ENCODE peak calls at places on chromosomes 2 and 18, in nine cellular contexts. P is HCT116, J is A549, Q is GM23338, V is SK-N-SH, B is GM12878, Y is HL-60, D is K562, O is HepG2. S is an unnamed sample.

GRCh38 chr2:127535422-127535901 is at the start of gene MYO7B:
- DNase-seq in P (no peak), J (no peak), Q (no peak), V (no peak), B (no peak), Y (no peak), D (no peak), O (no peak), S (no peak)

GRCh38 chr18:3994061-3994687 is 460.9 kb downstream of the DLGAP1 start:
- DNase-seq in P (no peak), J (no peak), Q (no peak), V (no peak), B (no peak), Y (no peak), D (no peak), O (no peak), S (no peak)

GRCh38 chr2:162011718-162012564 is 62.1 kb downstream of the DPP4 start:
- DNase-seq in P (no peak), J (no peak), Q (no peak), V (no peak), B (no peak), Y (no peak), D (no peak), O (no peak), S (no peak)

GRCh38 chr2:189128961-189129360 is 50.6 kb downstream of the COL5A2 start:
- DNase-seq in P (no peak), J (no peak), Q (no peak), V (no peak), B (no peak), Y (no peak), D (no peak), O (no peak), S (no peak)

GRCh38 chr2:200127852-200128251 is 172.5 kb downstream of the MAIP1 start:
- DNase-seq in P (no peak), J (peak), Q (no peak), V (no peak), B (no peak), Y (no peak), D (no peak), O (peak), S (no peak)

GRCh38 chr2:180655393-180655792 is 325.0 kb upstream of the UBE2E3 start:
- DNase-seq in P (no peak), J (no peak), Q (no peak), V (no peak), B (no peak), Y (no peak), D (no peak), O (no peak), S (no peak)

GRCh38 chr2:213261715-213262114 is 22.5 kb upstream of the SPAG16 start:
- DNase-seq in P (no peak), J (no peak), Q (no peak), V (no peak), B (no peak), Y (no peak), D (no peak), O (no peak), S (no peak)

GRCh38 chr2:217105733-217106649 is 246.1 kb upstream of the TNP1 start:
- DNase-seq in P (peak), J (peak), Q (peak), V (no peak), B (no peak), Y (no peak), D (peak), O (no peak), S (peak)

GRCh38 chr2:71043531-71044407 is 24.7 kb upstream of the NAGK start:
- DNase-seq in P (no peak), J (no peak), Q (no peak), V (peak), B (no peak), Y (no peak), D (no peak), O (no peak), S (no peak)

GRCh38 chr18:67864677-67865340 is 348.3 kb upstream of the DSEL start:
- DNase-seq in P (no peak), J (no peak), Q (no peak), V (no peak), B (no peak), Y (no peak), D (no peak), O (no peak), S (no peak)

GRCh38 chr2:70552501-70553333 is 909 bp downstream of the TGFA start:
- DNase-seq in P (no peak), J (no peak), Q (peak), V (peak), B (no peak), Y (no peak), D (no peak), O (no peak), S (no peak)

GRCh38 chr2:130391872-130392670 is 36.2 kb downstream of the PTPN18 start:
- DNase-seq in P (no peak), J (no peak), Q (no peak), V (peak), B (no peak), Y (no peak), D (no peak), O (peak), S (no peak)

GRCh38 chr18:45423664-45424063 is 191.6 kb upstream of the SLC14A2 start:
- DNase-seq in P (no peak), J (no peak), Q (no peak), V (no peak), B (no peak), Y (no peak), D (no peak), O (no peak), S (no peak)

DNA sequence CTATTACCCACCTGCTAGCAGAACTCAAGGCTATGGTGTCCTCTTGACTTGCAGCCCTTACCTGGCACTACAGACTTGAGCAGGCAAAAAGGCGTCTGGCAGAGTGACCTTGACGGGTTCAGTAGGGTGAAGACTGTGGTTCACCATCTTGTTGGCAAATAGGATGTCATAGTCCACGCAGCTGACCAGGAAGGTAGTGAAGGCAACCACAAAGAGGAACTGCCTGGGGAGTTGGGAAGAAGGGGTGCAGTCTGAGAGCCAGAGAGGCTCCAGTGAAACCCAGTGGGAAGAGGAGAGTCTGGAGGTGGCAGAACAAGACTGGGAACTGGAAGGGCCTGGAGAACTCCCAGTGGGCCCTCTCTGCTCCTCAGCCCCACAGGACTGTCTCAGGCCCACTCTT is 4.1 kb downstream of the ATG9A start:
- DNase-seq in P (no peak), J (no peak), Q (no peak), V (no peak), B (no peak), Y (peak), D (no peak), O (no peak), S (no peak)
- H3K27ac ChIP-seq in P (no peak), J (no peak), Q (no peak), V (no peak), B (no peak), Y (no peak), D (no peak), O (no peak), S (no peak)

GRCh38 chr18:46768166-46768921 is 11.5 kb upstream of the ST8SIA5 start:
- DNase-seq in P (no peak), J (no peak), Q (no peak), V (no peak), B (no peak), Y (no peak), D (no peak), O (no peak), S (no peak)

GRCh38 chr18:46761054-46761769 is 4.4 kb upstream of the ST8SIA5 start:
- DNase-seq in P (no peak), J (no peak), Q (no peak), V (no peak), B (no peak), Y (no peak), D (no peak), O (no peak), S (no peak)

GRCh38 chr18:46767217-46767616 is 10.4 kb upstream of the ST8SIA5 start:
- DNase-seq in P (no peak), J (no peak), Q (no peak), V (no peak), B (no peak), Y (no peak), D (peak), O (no peak), S (no peak)

GRCh38 chr18:46759885-46760284 is 3.0 kb upstream of the ST8SIA5 start:
- DNase-seq in P (no peak), J (no peak), Q (no peak), V (no peak), B (no peak), Y (no peak), D (no peak), O (no peak), S (no peak)

DNA sequence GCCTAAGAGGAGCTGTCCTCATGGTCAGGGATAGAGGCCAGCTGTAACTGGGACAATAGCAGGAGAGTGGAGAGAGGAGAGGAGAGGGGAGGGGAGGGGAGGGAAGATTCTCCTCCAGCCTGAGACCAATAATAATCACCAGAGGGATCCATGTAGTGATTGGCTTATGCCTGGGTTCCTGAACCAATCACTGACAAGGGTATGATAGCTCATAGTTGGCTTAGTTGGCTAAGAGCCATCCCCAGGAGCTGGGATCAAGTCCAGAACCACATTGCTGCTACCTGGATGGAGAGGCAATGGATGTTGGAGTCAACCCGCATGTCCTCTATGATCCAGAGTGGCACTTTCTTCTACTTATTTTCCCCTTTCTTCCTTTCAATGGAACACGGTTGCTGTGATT is 7.7 kb upstream of the ST8SIA5 start:
- DNase-seq in P (no peak), J (no peak), Q (no peak), V (no peak), B (no peak), Y (no peak), D (no peak), O (no peak), S (no peak)
- TF ChIP-seq REST in P (no peak), J (no peak), Q (no peak), V (no peak), B (no peak), Y (no peak), D (no peak), O (no peak), S (no peak)

DNA sequence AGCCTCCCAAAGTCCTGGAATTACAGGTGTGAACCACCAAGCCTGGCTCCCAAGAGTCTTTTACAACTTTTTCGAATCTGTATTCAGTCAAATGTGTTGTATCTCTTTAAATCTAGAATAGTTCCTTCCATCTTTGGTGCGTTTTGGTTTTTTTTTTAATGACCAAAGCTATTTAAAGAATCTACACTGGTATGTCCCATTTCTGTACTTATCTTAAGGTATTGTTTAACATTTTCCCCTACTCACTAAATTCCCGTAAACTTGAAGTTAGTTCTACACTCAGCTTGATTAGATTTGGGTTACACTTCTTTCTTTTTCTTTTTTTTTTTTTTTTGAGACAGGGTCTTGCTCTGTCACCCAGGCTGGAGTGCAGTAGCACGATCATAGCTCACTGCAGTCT is 63.8 kb downstream of the TMEM237 start:
- DNase-seq in P (no peak), J (no peak), Q (no peak), V (no peak), B (no peak), Y (no peak), D (no peak), O (no peak), S (no peak)
- H3K27ac ChIP-seq in P (no peak), J (peak), Q (no peak), V (no peak), B (no peak), Y (no peak), D (no peak), O (no peak), S (no peak)

GRCh38 chr2:3761328-3761727 is 58.0 kb downstream of the DCDC2C start:
- DNase-seq in P (no peak), J (no peak), Q (no peak), V (no peak), B (no peak), Y (no peak), D (no peak), O (no peak), S (no peak)
- TF ChIP-seq REST in P (no peak), J (no peak), Q (no peak), V (no peak), B (no peak), Y (no peak), D (no peak), O (no peak), S (no peak)

GRCh38 chr2:10497797-10498251 is 49.7 kb upstream of the ODC1 start:
- DNase-seq in P (peak), J (peak), Q (no peak), V (peak), B (no peak), Y (peak), D (peak), O (peak), S (no peak)
- H3K27ac ChIP-seq in P (no peak), J (peak), Q (no peak), V (no peak), B (no peak), Y (no peak), D (no peak), O (no peak), S (no peak)

DNA sequence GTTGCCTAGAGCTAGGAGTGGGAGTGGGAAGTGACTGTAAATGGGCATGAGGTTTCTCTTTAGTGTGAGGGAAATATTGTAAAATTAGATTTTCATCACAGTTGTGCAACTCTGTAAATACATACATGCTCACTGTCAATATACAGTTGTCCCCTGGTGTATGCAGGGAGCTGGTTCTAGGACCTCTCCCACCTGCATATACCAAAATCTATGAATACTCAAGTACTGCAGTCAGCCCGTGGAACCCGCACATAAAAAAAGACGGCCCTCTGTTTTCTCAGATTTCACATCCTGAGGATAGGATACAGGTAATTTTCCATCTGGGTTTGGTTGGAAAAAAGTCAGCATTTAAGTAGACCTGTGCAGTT is 64.6 kb upstream of the MGAT4A start:
- DNase-seq in P (no peak), J (no peak), Q (no peak), V (no peak), B (no peak), Y (peak), D (no peak), O (peak), S (no peak)
- TF ChIP-seq REST in P (no peak), J (no peak), Q (no peak), V (no peak), B (no peak), Y (no peak), D (no peak), O (no peak), S (no peak)

GRCh38 chr2:42261531-42262195 is 92.5 kb downstream of the EML4 start:
- DNase-seq in P (no peak), J (no peak), Q (no peak), V (peak), B (no peak), Y (no peak), D (no peak), O (no peak), S (no peak)
- H3K27ac ChIP-seq in P (no peak), J (no peak), Q (no peak), V (peak), B (no peak), Y (no peak), D (no peak), O (no peak), S (no peak)